ENCODE peak calls at places on chromosomes 7 and 10, in six cellular contexts. H is stimulated activated CD4-positive, alpha-beta T cell treated with anti-CD3 and anti-CD28 coated beads, Interleukin-1b, Interleukin-23, amount 100 ng/mL, for 1 hour; G is activated naive CD8-positive, alpha-beta T cell treated with anti-CD3 and anti-CD28 coated beads, Interleukin-2, amount 50 U/mL, for 24 hours; Z is NCI-H82; T is AG04450; L is HCEC 1CT. U is an unnamed sample.
A peak's percentile ranks its signal among the peaks of the same experiment; 100 is the strongest.

GRCh38 chr10:111211756-111212155 is 134.9 kb downstream of the ADRA2A start:
- DNase-seq in L (no peak), Z (no peak), G (no peak), H (no peak), T (no peak), U (peak; percentile 68)

GRCh38 chr7:107946451-107946850 is 55.5 kb downstream of the DLD start:
- DNase-seq in H (no peak), L (no peak), Z (no peak), G (no peak), T (no peak), U (no peak)

GRCh38 chr10:19048901-19049300 is 300 bp downstream of the MALRD1 start:
- DNase-seq in H (no peak), L (no peak), T (no peak), Z (no peak), G (no peak), U (no peak)

GRCh38 chr10:84179059-84179710 is 5.6 kb downstream of the GPR15LG start:
- DNase-seq in L (peak; percentile 53), G (no peak), T (no peak), H (no peak), Z (peak; percentile 68), U (no peak)

GRCh38 chr10:2978111-2978510 is 89.2 kb upstream of the PFKP start:
- DNase-seq in G (no peak), L (peak; percentile 28), H (no peak), Z (peak; percentile 48), T (no peak), U (no peak)

GRCh38 chr7:144775735-144776134 is 60.1 kb downstream of the TPK1 start:
- DNase-seq in H (no peak), G (no peak), Z (no peak), L (no peak), T (no peak), U (no peak)

GRCh38 chr7:111827863-111828504 is 265.7 kb upstream of the IMMP2L start:
- DNase-seq in H (no peak), Z (no peak), L (peak; percentile 51), T (no peak), G (no peak), U (no peak)

GRCh38 chr10:112587709-112588108 is 140.7 kb downstream of the VTI1A start:
- DNase-seq in T (no peak), H (no peak), G (no peak), Z (no peak), L (no peak), U (no peak)

GRCh38 chr7:80279760-80280159 is 145.1 kb downstream of the GNAI1 start:
- DNase-seq in T (no peak), Z (no peak), H (no peak), G (no peak), L (no peak), U (no peak)

GRCh38 chr10:72732521-72732920 is 40.6 kb downstream of the MCU start:
- DNase-seq in T (no peak), G (no peak), H (no peak), Z (no peak), L (no peak), U (no peak)

GRCh38 chr7:158401295-158401694 is 186.3 kb downstream of the PTPRN2 start:
- DNase-seq in T (no peak), G (no peak), Z (no peak), H (no peak), L (no peak), U (no peak)

GRCh38 chr10:71179382-71179781 is 33.0 kb upstream of the UNC5B start:
- DNase-seq in H (no peak), G (no peak), L (no peak), T (no peak), Z (no peak), U (no peak)

GRCh38 chr7:127650842-127651555 is 995 bp upstream of the SND1 start:
- DNase-seq in L (no peak), G (peak; percentile 14), H (no peak), Z (peak; percentile 7), T (no peak), U (no peak)

GRCh38 chr7:35714862-35715261 is 19.9 kb upstream of the HERPUD2 start:
- DNase-seq in L (no peak), Z (peak; percentile 17), G (no peak), T (no peak), H (no peak), U (no peak)

GRCh38 chr10:31599626-31600504 is 280.8 kb downstream of the ZEB1 start:
- DNase-seq in T (no peak), L (no peak), G (no peak), Z (peak; percentile 38), H (no peak), U (no peak)

GRCh38 chr10:86659721-86660438 is 5.5 kb downstream of the OPN4 start:
- DNase-seq in T (no peak), H (no peak), Z (no peak), G (no peak), L (no peak), U (no peak)

GRCh38 chr10:72335394-72336258 is 19.1 kb downstream of the DNAJB12 start:
- DNase-seq in T (no peak), H (no peak), Z (no peak), G (no peak), L (no peak), U (no peak)

GRCh38 chr7:105677803-105678583 is 96.7 kb upstream of the EFCAB10 start:
- DNase-seq in Z (no peak), G (peak; percentile 54), L (no peak), T (no peak), H (no peak), U (no peak)

GRCh38 chr7:74466196-74466813 is 12.6 kb downstream of the GTF2IRD1 start:
- DNase-seq in Z (no peak), T (no peak), L (no peak), H (no peak), G (no peak), U (no peak)

GRCh38 chr10:52488606-52489485 is 174.8 kb downstream of the DKK1 start:
- DNase-seq in L (peak; percentile 46), Z (peak; percentile 9), H (no peak), G (no peak), T (no peak), U (peak; percentile 46)

GRCh38 chr7:27179503-27180430 is 5.3 kb downstream of the HOXA11 start:
- DNase-seq in G (peak; percentile 74), H (peak; percentile 26), T (no peak), Z (peak; percentile 70), L (peak; percentile 87), U (no peak)

GRCh38 chr10:77872151-77872946 is 54.2 kb downstream of the DLG5 start:
- DNase-seq in T (no peak), G (no peak), H (no peak), Z (no peak), L (no peak), U (no peak)

GRCh38 chr10:86263209-86263608 is 103.4 kb downstream of the GRID1 start:
- DNase-seq in Z (no peak), T (no peak), G (no peak), L (no peak), H (no peak), U (no peak)

GRCh38 chr10:117543999-117544728 is 1.6 kb downstream of the EMX2 start:
- DNase-seq in L (no peak), T (no peak), Z (no peak), G (no peak), H (no peak), U (no peak)

GRCh38 chr7:4682621-4683042 is 537 bp downstream of the FOXK1 start:
- DNase-seq in L (peak; percentile 38), G (peak; percentile 37), T (no peak), H (no peak), Z (peak; percentile 17), U (no peak)

GRCh38 chr10:21519981-21520436 is 5.5 kb downstream of the SKIDA1 start:
- DNase-seq in T (no peak), H (no peak), Z (peak; percentile 62), L (peak; percentile 62), G (no peak), U (no peak)

GRCh38 chr7:100360102-100360607 is 2.2 kb downstream of the PILRB start:
- DNase-seq in G (no peak), Z (no peak), H (no peak), T (no peak), L (no peak), U (no peak)

GRCh38 chr10:89001024-89001423 is 10.4 kb downstream of the FAS start:
- DNase-seq in G (no peak), H (no peak), T (no peak), L (no peak), Z (no peak), U (no peak)

GRCh38 chr7:69115788-69116187 is 482.5 kb upstream of the AUTS2 start:
- DNase-seq in G (no peak), T (no peak), L (no peak), Z (no peak), H (no peak), U (no peak)

GRCh38 chr7:41579961-41580935 is 122.6 kb downstream of the INHBA start:
- DNase-seq in H (no peak), Z (no peak), L (peak; percentile 96), G (no peak), T (peak; percentile 76), U (peak; percentile 79)

GRCh38 chr10:118349235-118349634 is 7.1 kb upstream of the FAM204A start:
- DNase-seq in G (no peak), H (no peak), T (no peak), L (no peak), Z (no peak), U (no peak)

GRCh38 chr7:45104844-45105587 is 6.5 kb downstream of the TBRG4 start:
- DNase-seq in G (no peak), Z (no peak), L (no peak), T (no peak), H (no peak), U (no peak)

GRCh38 chr10:62399211-62399610 is 25.0 kb downstream of the ZNF365 start:
- DNase-seq in H (no peak), Z (no peak), T (no peak), L (no peak), G (no peak), U (no peak)

U was measured in HS-27A.